ENCODE peak calls at places on chromosomes 5 and 9, in six cellular contexts. Z is ascending aorta; K is CD4-positive, alpha-beta T cell; C is spleen; E is brain microvascular endothelial cell; O is GM13976. D is an unnamed sample.

GRCh38 chr9:2017459-2018161 is 2.5 kb downstream of the SMARCA2 start:
- DNase-seq in Z (peak; percentile 91), K (peak; percentile 74), C (peak; percentile 98), E (peak; percentile 43), O (peak; percentile 81), D (peak; percentile 36)

GRCh38 chr5:88826959-88827585 is 55.9 kb downstream of the MEF2C start:
- DNase-seq in Z (peak; percentile 80), K (no peak), C (peak; percentile 79), E (peak; percentile 84), O (no peak), D (no peak)

GRCh38 chr9:129069128-129069824 is 11.6 kb upstream of the DOLPP1 start:
- DNase-seq in Z (peak; percentile 75), K (peak; percentile 36), C (peak; percentile 96), E (no peak), O (no peak), D (no peak)

GRCh38 chr5:59764361-59764760 is 129.2 kb downstream of the PDE4D start:
- DNase-seq in Z (no peak), K (no peak), C (no peak), E (no peak), O (no peak), D (no peak)

GRCh38 chr9:108834959-108835696 is 20.7 kb downstream of the ACTL7B start:
- DNase-seq in Z (no peak), K (no peak), C (no peak), E (no peak), O (no peak), D (no peak)

GRCh38 chr9:130343445-130343918 is 77.9 kb downstream of the HMCN2 start:
- DNase-seq in Z (no peak), K (peak; percentile 7), C (peak; percentile 57), E (no peak), O (no peak), D (no peak)

GRCh38 chr5:11793396-11793795 is 110.8 kb downstream of the CTNND2 start:
- DNase-seq in Z (no peak), K (no peak), C (no peak), E (no peak), O (no peak), D (no peak)

GRCh38 chr5:110865400-110866094 is 126.7 kb downstream of the SLC25A46 start:
- DNase-seq in Z (no peak), K (no peak), C (no peak), E (peak; percentile 48), O (peak; percentile 50), D (no peak)

GRCh38 chr5:90421136-90421535 is 11.6 kb upstream of the CETN3 start:
- DNase-seq in Z (no peak), K (no peak), C (no peak), E (no peak), O (no peak), D (no peak)

GRCh38 chr9:119792242-119792641 is 423.0 kb upstream of the BRINP1 start:
- DNase-seq in Z (no peak), K (no peak), C (no peak), E (no peak), O (no peak), D (no peak)

GRCh38 chr5:78819707-78820106 is 165.4 kb downstream of the ARSB start:
- DNase-seq in Z (no peak), K (no peak), C (no peak), E (no peak), O (no peak), D (no peak)

GRCh38 chr9:35257986-35258664 is 96.3 kb downstream of the UNC13B start:
- DNase-seq in Z (no peak), K (no peak), C (no peak), E (no peak), O (no peak), D (no peak)

GRCh38 chr5:119049824-119050449 is 20.9 kb upstream of the DMXL1 start:
- DNase-seq in Z (no peak), K (no peak), C (no peak), E (peak; percentile 60), O (no peak), D (no peak)

GRCh38 chr9:16335788-16336580 is 534.5 kb downstream of the BNC2 start:
- DNase-seq in Z (peak; percentile 87), K (no peak), C (no peak), E (peak; percentile 97), O (no peak), D (peak; percentile 60)

GRCh38 chr9:124263800-124264426 is 6.2 kb downstream of the NEK6 start:
- DNase-seq in Z (no peak), K (no peak), C (peak; percentile 74), E (no peak), O (no peak), D (no peak)

DNA sequence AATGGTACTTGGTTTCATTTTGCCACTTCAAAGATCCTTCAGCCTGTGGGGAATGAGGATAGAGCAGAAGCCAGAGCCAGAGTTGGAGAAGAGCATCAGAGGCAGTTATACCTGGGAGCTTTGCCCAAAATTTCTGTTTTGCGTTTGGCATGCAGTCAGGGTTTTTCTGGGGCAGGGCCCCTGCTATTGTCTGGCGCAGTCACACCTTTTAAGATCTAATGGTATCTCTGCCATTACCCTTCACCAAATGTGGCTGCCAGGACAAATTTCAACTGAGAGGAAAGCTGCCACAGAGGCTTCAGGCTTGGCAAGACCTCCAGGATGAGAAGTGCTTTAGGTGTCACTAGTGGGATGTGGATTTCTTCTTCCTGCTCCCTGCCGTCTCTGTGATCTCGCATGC is 356.9 kb downstream of the TLE4 start:
- DNase-seq in Z (no peak), K (no peak), C (no peak), E (no peak), O (no peak), D (no peak)
- TF ChIP-seq CTCF in Z (no peak), K (no peak), C (no peak), E (no peak), O (no peak), D (no peak)

GRCh38 chr5:142386151-142387021 is 61.6 kb upstream of the SPRY4 start:
- DNase-seq in Z (no peak), K (no peak), C (no peak), E (no peak), O (no peak), D (no peak)
- TF ChIP-seq CTCF in Z (no peak), K (no peak), C (no peak), E (no peak), O (no peak), D (no peak)

GRCh38 chr9:110623462-110624025 is 44.0 kb upstream of the SVEP1 start:
- DNase-seq in Z (no peak), K (no peak), C (no peak), E (peak; percentile 55), O (peak; percentile 25), D (no peak)
- TF ChIP-seq CTCF in Z (peak; percentile 72), K (peak; percentile 40), C (peak; percentile 44), E (peak; percentile 55), O (peak; percentile 49), D (no peak)

GRCh38 chr9:81083062-81083461 is 606.3 kb downstream of the TLE1 start:
- DNase-seq in Z (no peak), K (no peak), C (no peak), E (peak; percentile 43), O (no peak), D (no peak)
- TF ChIP-seq CTCF in Z (peak; percentile 14), K (no peak), C (no peak), E (peak; percentile 66), O (no peak), D (no peak)

GRCh38 chr9:113919825-113920224 is 43.7 kb downstream of the ZNF618 start:
- DNase-seq in Z (no peak), K (no peak), C (no peak), E (no peak), O (no peak), D (no peak)
- TF ChIP-seq CTCF in Z (no peak), K (no peak), C (no peak), E (no peak), O (no peak), D (no peak)

GRCh38 chr9:105535920-105536668 is 21.8 kb upstream of the FKTN start:
- DNase-seq in Z (no peak), K (no peak), C (no peak), E (no peak), O (no peak), D (no peak)

GRCh38 chr9:105541838-105542237 is 16.1 kb upstream of the FKTN start:
- DNase-seq in Z (no peak), K (no peak), C (no peak), E (no peak), O (no peak), D (no peak)

DNA sequence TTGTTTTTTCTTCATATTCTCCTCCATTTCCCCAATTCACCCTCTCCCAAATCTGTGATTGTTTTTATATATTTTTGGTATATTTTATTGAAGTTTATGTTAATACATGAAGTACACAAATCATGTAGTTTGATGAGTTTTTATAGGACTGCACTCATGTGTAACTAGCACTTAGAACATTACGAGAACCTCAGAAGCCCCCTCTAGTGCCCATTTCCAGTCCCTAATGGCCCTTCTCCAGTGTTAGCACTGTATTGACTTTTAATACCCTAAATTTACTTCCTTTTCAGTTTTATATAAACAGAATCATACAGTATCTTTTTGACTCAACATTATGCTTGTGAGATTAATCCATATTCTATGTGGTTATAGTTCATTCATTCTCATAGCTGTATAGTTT is 18.5 kb upstream of the FKTN start:
- DNase-seq in Z (no peak), K (no peak), C (no peak), E (no peak), O (no peak), D (no peak)
- TF ChIP-seq CTCF in Z (no peak), K (no peak), C (no peak), E (peak; percentile 38), O (no peak), D (no peak)

GRCh38 chr9:249025-249424 is 34.4 kb downstream of the DOCK8 start:
- DNase-seq in Z (no peak), K (no peak), C (no peak), E (no peak), O (no peak), D (no peak)

GRCh38 chr9:250625-251024 is 36.0 kb downstream of the DOCK8 start:
- DNase-seq in Z (no peak), K (no peak), C (no peak), E (no peak), O (no peak), D (no peak)

GRCh38 chr9:250039-250438 is 35.4 kb downstream of the DOCK8 start:
- DNase-seq in Z (no peak), K (no peak), C (no peak), E (no peak), O (no peak), D (no peak)

GRCh38 chr9:251398-251797 is 36.7 kb downstream of the DOCK8 start:
- DNase-seq in Z (no peak), K (no peak), C (no peak), E (no peak), O (no peak), D (no peak)

DNA sequence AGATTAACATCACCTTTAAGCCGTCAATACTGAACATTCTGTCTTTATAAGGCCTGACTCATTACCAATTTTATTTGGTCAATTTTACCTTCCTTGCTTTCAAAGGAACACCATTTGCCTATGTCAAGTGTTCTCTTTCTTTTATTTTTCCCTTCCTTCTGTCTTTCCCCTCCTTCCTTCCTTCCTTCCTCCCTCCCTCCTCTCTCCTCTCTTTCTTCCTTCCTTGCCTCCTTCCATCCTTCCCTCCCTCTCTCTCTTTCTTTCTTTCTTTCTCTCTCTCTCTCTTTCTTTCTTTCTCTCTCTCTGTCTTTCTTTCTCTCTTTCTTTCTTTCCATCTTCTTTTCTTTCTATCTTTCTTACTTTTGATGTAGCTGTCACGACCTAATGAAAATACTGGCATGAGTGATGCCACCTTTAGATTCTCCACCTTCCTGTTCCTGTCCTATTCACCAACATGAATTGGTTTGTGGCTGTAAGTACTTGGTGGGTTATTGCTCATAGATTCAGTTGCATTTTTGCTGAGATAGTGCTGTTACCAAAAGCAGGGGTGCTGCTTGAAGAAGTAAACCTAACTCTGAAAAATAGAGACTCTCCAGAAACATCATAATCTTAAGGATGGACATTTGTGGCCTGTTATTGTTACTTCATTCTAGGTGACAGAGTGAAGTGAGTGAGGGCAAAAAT is 33.8 kb downstream of the DOCK8 start:
- DNase-seq in Z (no peak), K (no peak), C (no peak), E (no peak), O (no peak), D (no peak)
- TF ChIP-seq CTCF in Z (no peak), K (no peak), C (no peak), E (no peak), O (no peak), D (no peak)